ENCODE peak calls at places on chromosomes 7 and 10, in eight cellular contexts. M is Ammon's horn; D is Peyer's patch; B is stimulated activated CD4-positive, alpha-beta T cell treated with anti-CD3 and anti-CD28 coated beads, Interleukin-1b, Interleukin-23, amount 100 ng/mL, for 1 hour; I is astrocyte of the spinal cord; V is WTC11; F is H9; J is NCI-H460. Z is an unnamed sample.

GRCh38 chr7:3683886-3684539 is 383.0 kb downstream of the SDK1 start:
- DNase-seq in M (no peak), D (no peak), B (no peak), I (no peak), V (no peak), F (peak; percentile 58), J (no peak), Z (no peak)

GRCh38 chr10:132962623-132963429 is 20.5 kb upstream of the CFAP46 start:
- DNase-seq in M (no peak), D (no peak), B (no peak), I (peak; percentile 6), V (no peak), F (no peak), J (no peak), Z (no peak)

GRCh38 chr10:100696477-100696901 is 48.9 kb upstream of the PAX2 start:
- DNase-seq in M (no peak), D (no peak), B (no peak), I (no peak), V (no peak), F (no peak), J (no peak), Z (no peak)

GRCh38 chr7:856444-857095 is 19.8 kb upstream of the GET4 start:
- DNase-seq in M (no peak), D (no peak), B (no peak), I (no peak), V (no peak), F (no peak), J (no peak), Z (no peak)

GRCh38 chr7:114806590-114807167 is 115.2 kb upstream of the MDFIC start:
- DNase-seq in M (no peak), D (no peak), B (no peak), I (peak; percentile 19), V (no peak), F (no peak), J (no peak), Z (no peak)

GRCh38 chr10:124204726-124205125 is 111.3 kb upstream of the CHST15 start:
- DNase-seq in M (no peak), D (no peak), B (no peak), I (no peak), V (no peak), F (no peak), J (no peak), Z (no peak)

GRCh38 chr10:88810196-88810961 is 7.8 kb downstream of the LIPM start:
- DNase-seq in M (peak; percentile 53), D (no peak), B (no peak), I (peak; percentile 71), V (no peak), F (peak; percentile 38), J (peak; percentile 46), Z (peak; percentile 55)

GRCh38 chr7:55641273-55641691 is 69.0 kb upstream of the VOPP1 start:
- DNase-seq in M (peak; percentile 88), D (no peak), B (no peak), I (peak; percentile 83), V (peak; percentile 17), F (peak; percentile 51), J (peak; percentile 33), Z (no peak)

GRCh38 chr7:155918720-155919399 is 106.6 kb upstream of the SHH start:
- DNase-seq in M (no peak), D (peak; percentile 78), B (no peak), I (peak; percentile 96), V (no peak), F (no peak), J (peak; percentile 87), Z (no peak)

GRCh38 chr10:625335-625699 is 64.2 kb downstream of the DIP2C start:
- DNase-seq in M (peak; percentile 80), D (no peak), B (no peak), I (no peak), V (no peak), F (no peak), J (no peak), Z (no peak)

GRCh38 chr10:84198206-84198915 is 4.0 kb downstream of the CDHR1 start:
- DNase-seq in M (no peak), D (peak; percentile 86), B (no peak), I (no peak), V (no peak), F (no peak), J (no peak), Z (no peak)

GRCh38 chr7:763762-764161 is 36.7 kb upstream of the PRKAR1B start:
- DNase-seq in M (no peak), D (no peak), B (no peak), I (no peak), V (no peak), F (no peak), J (no peak), Z (no peak)

GRCh38 chr7:105245398-105246099 is 143.2 kb downstream of the SRPK2 start:
- DNase-seq in M (no peak), D (no peak), B (no peak), I (no peak), V (no peak), F (no peak), J (no peak), Z (no peak)

Z was measured in stimulated activated effector memory CD8-positive, alpha-beta T cell treated with anti-CD3 and anti-CD28 coated beads, Interleukin-12 subunit alpha, Interleukin-12 subunit beta, amount 100 ng/mL, for 72 hours.